ENCODE peak calls at places on chromosomes 2 and 18, in seven cellular contexts. One of them, this sample, is unnamed.
A peak's percentile ranks its signal among the peaks of the same experiment; 100 is the strongest.

GRCh38 chr2:173572848-173573247 is 218.2 kb downstream of the CDCA7 start:
- DNase-seq in iris pigment epithelial cell: no peak
- DNase-seq in upper lobe of right lung: no peak
- DNase-seq in nucleus accumbens: no peak
- DNase-seq in NT2/D1: no peak
- DNase-seq in NCI-H1105: no peak
- DNase-seq in GM23338: no peak
- DNase-seq in this sample: no peak

GRCh38 chr2:128304715-128305554 is 13.7 kb downstream of the HS6ST1 start:
- DNase-seq in iris pigment epithelial cell: peak; percentile 98
- DNase-seq in upper lobe of right lung: peak; percentile 74
- DNase-seq in nucleus accumbens: no peak
- DNase-seq in NT2/D1: no peak
- DNase-seq in NCI-H1105: peak; percentile 92
- DNase-seq in GM23338: peak; percentile 77
- DNase-seq in this sample: peak; percentile 94

GRCh38 chr2:58633576-58634365 is 392.6 kb upstream of the FANCL start:
- DNase-seq in iris pigment epithelial cell: peak; percentile 81
- DNase-seq in upper lobe of right lung: no peak
- DNase-seq in nucleus accumbens: no peak
- DNase-seq in NT2/D1: no peak
- DNase-seq in NCI-H1105: no peak
- DNase-seq in GM23338: no peak
- DNase-seq in this sample: no peak

GRCh38 chr2:96579422-96579821 is 42.9 kb downstream of the ARID5A start:
- DNase-seq in iris pigment epithelial cell: no peak
- DNase-seq in upper lobe of right lung: no peak
- DNase-seq in nucleus accumbens: no peak
- DNase-seq in NT2/D1: no peak
- DNase-seq in NCI-H1105: no peak
- DNase-seq in GM23338: peak; percentile 34
- DNase-seq in this sample: no peak

GRCh38 chr2:18855027-18855426 is 265.7 kb upstream of the NT5C1B start:
- DNase-seq in iris pigment epithelial cell: peak; percentile 28
- DNase-seq in upper lobe of right lung: no peak
- DNase-seq in nucleus accumbens: no peak
- DNase-seq in NT2/D1: no peak
- DNase-seq in NCI-H1105: no peak
- DNase-seq in GM23338: peak; percentile 41
- DNase-seq in this sample: no peak

GRCh38 chr18:2442726-2443275 is 128.5 kb downstream of the METTL4 start:
- DNase-seq in iris pigment epithelial cell: peak; percentile 69
- DNase-seq in upper lobe of right lung: no peak
- DNase-seq in nucleus accumbens: no peak
- DNase-seq in NT2/D1: no peak
- DNase-seq in NCI-H1105: no peak
- DNase-seq in GM23338: no peak
- DNase-seq in this sample: no peak

GRCh38 chr2:238260879-238261278 is 21.0 kb upstream of the HES6 start:
- DNase-seq in iris pigment epithelial cell: no peak
- DNase-seq in upper lobe of right lung: no peak
- DNase-seq in nucleus accumbens: no peak
- DNase-seq in NT2/D1: no peak
- DNase-seq in NCI-H1105: no peak
- DNase-seq in GM23338: no peak
- DNase-seq in this sample: no peak

GRCh38 chr2:185700883-185701282 is 37.7 kb upstream of the FSIP2 start:
- DNase-seq in iris pigment epithelial cell: peak; percentile 0
- DNase-seq in upper lobe of right lung: no peak
- DNase-seq in nucleus accumbens: no peak
- DNase-seq in NT2/D1: no peak
- DNase-seq in NCI-H1105: peak; percentile 47
- DNase-seq in GM23338: peak; percentile 60
- DNase-seq in this sample: no peak

GRCh38 chr2:62202019-62202722 is 6.3 kb downstream of the B3GNT2 start:
- DNase-seq in iris pigment epithelial cell: no peak
- DNase-seq in upper lobe of right lung: no peak
- DNase-seq in nucleus accumbens: no peak
- DNase-seq in NT2/D1: no peak
- DNase-seq in NCI-H1105: no peak
- DNase-seq in GM23338: no peak
- DNase-seq in this sample: no peak

GRCh38 chr2:66836851-66837250 is 401.9 kb downstream of the MEIS1 start:
- DNase-seq in iris pigment epithelial cell: no peak
- DNase-seq in upper lobe of right lung: no peak
- DNase-seq in nucleus accumbens: no peak
- DNase-seq in NT2/D1: no peak
- DNase-seq in NCI-H1105: no peak
- DNase-seq in GM23338: no peak
- DNase-seq in this sample: no peak

GRCh38 chr2:54587439-54588016 is 131.4 kb downstream of the SPTBN1 start:
- DNase-seq in iris pigment epithelial cell: no peak
- DNase-seq in upper lobe of right lung: no peak
- DNase-seq in nucleus accumbens: no peak
- DNase-seq in NT2/D1: no peak
- DNase-seq in NCI-H1105: no peak
- DNase-seq in GM23338: no peak
- DNase-seq in this sample: no peak

GRCh38 chr2:109345091-109345490 is 216.1 kb downstream of the SH3RF3 start:
- DNase-seq in iris pigment epithelial cell: no peak
- DNase-seq in upper lobe of right lung: peak; percentile 53
- DNase-seq in nucleus accumbens: no peak
- DNase-seq in NT2/D1: no peak
- DNase-seq in NCI-H1105: no peak
- DNase-seq in GM23338: no peak
- DNase-seq in this sample: peak; percentile 75

GRCh38 chr18:48777026-48777736 is 173.6 kb downstream of the SMAD7 start:
- DNase-seq in iris pigment epithelial cell: peak; percentile 48
- DNase-seq in upper lobe of right lung: peak; percentile 86
- DNase-seq in nucleus accumbens: peak; percentile 25
- DNase-seq in NT2/D1: peak; percentile 16
- DNase-seq in NCI-H1105: peak; percentile 12
- DNase-seq in GM23338: peak; percentile 82
- DNase-seq in this sample: no peak

GRCh38 chr2:25358836-25359235 is 17.1 kb upstream of the DNMT3A start:
- DNase-seq in iris pigment epithelial cell: no peak
- DNase-seq in upper lobe of right lung: no peak
- DNase-seq in nucleus accumbens: no peak
- DNase-seq in NT2/D1: no peak
- DNase-seq in NCI-H1105: no peak
- DNase-seq in GM23338: no peak
- DNase-seq in this sample: no peak

GRCh38 chr2:224400174-224400810 is 1.6 kb downstream of the FAM124B start:
- DNase-seq in iris pigment epithelial cell: no peak
- DNase-seq in upper lobe of right lung: no peak
- DNase-seq in nucleus accumbens: no peak
- DNase-seq in NT2/D1: no peak
- DNase-seq in NCI-H1105: no peak
- DNase-seq in GM23338: no peak
- DNase-seq in this sample: no peak

GRCh38 chr18:59263566-59264135 is 9.6 kb downstream of the RAX start:
- DNase-seq in iris pigment epithelial cell: no peak
- DNase-seq in upper lobe of right lung: no peak
- DNase-seq in nucleus accumbens: no peak
- DNase-seq in NT2/D1: no peak
- DNase-seq in NCI-H1105: no peak
- DNase-seq in GM23338: no peak
- DNase-seq in this sample: no peak

GRCh38 chr2:25373269-25373981 is 31.7 kb upstream of the DNMT3A start:
- DNase-seq in iris pigment epithelial cell: no peak
- DNase-seq in upper lobe of right lung: peak; percentile 83
- DNase-seq in nucleus accumbens: no peak
- DNase-seq in NT2/D1: no peak
- DNase-seq in NCI-H1105: peak; percentile 91
- DNase-seq in GM23338: no peak
- DNase-seq in this sample: no peak

GRCh38 chr2:112767693-112768380 is 3.4 kb upstream of the CKAP2L start:
- DNase-seq in iris pigment epithelial cell: peak; percentile 34
- DNase-seq in upper lobe of right lung: no peak
- DNase-seq in nucleus accumbens: no peak
- DNase-seq in NT2/D1: no peak
- DNase-seq in NCI-H1105: no peak
- DNase-seq in GM23338: no peak
- DNase-seq in this sample: no peak

GRCh38 chr2:175806115-175806470 is 196.0 kb downstream of the LNPK start:
- DNase-seq in iris pigment epithelial cell: no peak
- DNase-seq in upper lobe of right lung: no peak
- DNase-seq in nucleus accumbens: no peak
- DNase-seq in NT2/D1: peak; percentile 32
- DNase-seq in NCI-H1105: no peak
- DNase-seq in GM23338: peak; percentile 26
- DNase-seq in this sample: no peak

GRCh38 chr2:159054032-159054334 is 85.5 kb downstream of the TANC1 start:
- DNase-seq in iris pigment epithelial cell: no peak
- DNase-seq in upper lobe of right lung: no peak
- DNase-seq in nucleus accumbens: no peak
- DNase-seq in NT2/D1: no peak
- DNase-seq in NCI-H1105: no peak
- DNase-seq in GM23338: no peak
- DNase-seq in this sample: no peak

GRCh38 chr2:54411801-54412354 is 44.2 kb upstream of the SPTBN1 start:
- DNase-seq in iris pigment epithelial cell: peak; percentile 87
- DNase-seq in upper lobe of right lung: no peak
- DNase-seq in nucleus accumbens: no peak
- DNase-seq in NT2/D1: no peak
- DNase-seq in NCI-H1105: no peak
- DNase-seq in GM23338: no peak
- DNase-seq in this sample: no peak

This sample was measured in lower leg skin.